ENCODE peak calls at places on chromosomes 12 and 14, in ten cellular contexts. J, Y, S, G, N, A, B, U, Z and I are unnamed samples. For H3K4me1, the result is how much of the 10 kb centered on the place peaks cover.

GRCh38 chr12:54331461-54331860 is 6.5 kb downstream of the COPZ1 start:
- DNase-seq in J (no peak), Y (no peak), S (no peak), G (no peak), N (no peak), A (no peak), B (no peak), U (no peak), Z (no peak), I (no peak)

GRCh38 chr14:32593290-32593942 is 264.3 kb downstream of the AKAP6 start:
- DNase-seq in J (no peak), Y (no peak), S (no peak), G (peak), N (no peak), A (peak), B (no peak), U (peak), Z (peak), I (peak)

GRCh38 chr12:79685068-79685467 is 5.7 kb downstream of the PAWR start:
- DNase-seq in J (peak), Y (peak), S (no peak), G (peak), N (no peak), A (peak), B (no peak), U (peak), Z (peak), I (peak)

GRCh38 chr12:62692884-62693283 is 226.3 kb downstream of the MON2 start:
- DNase-seq in J (no peak), Y (no peak), S (no peak), G (peak), N (no peak), A (no peak), B (no peak), U (peak), Z (peak), I (peak)

GRCh38 chr14:69853774-69854173 is 25.4 kb upstream of the SMOC1 start:
- DNase-seq in J (no peak), Y (no peak), S (no peak), G (no peak), N (no peak), A (no peak), B (no peak), U (no peak), Z (no peak), I (no peak)

GRCh38 chr12:116783503-116784237 is 45.6 kb downstream of the RNFT2 start:
- DNase-seq in J (no peak), Y (no peak), S (no peak), G (no peak), N (no peak), A (no peak), B (no peak), U (no peak), Z (no peak), I (no peak)

GRCh38 chr12:109529618-109530300 is 43.5 kb downstream of the MMAB start:
- DNase-seq in J (no peak), Y (no peak), S (no peak), G (no peak), N (peak), A (no peak), B (no peak), U (no peak), Z (no peak), I (no peak)

GRCh38 chr12:573226-573625 is 90.0 kb downstream of the NINJ2 start:
- DNase-seq in J (no peak), Y (no peak), S (no peak), G (no peak), N (no peak), A (no peak), B (no peak), U (no peak), Z (no peak), I (no peak)

GRCh38 chr14:68104518-68104917 is 284.9 kb downstream of the RAD51B start:
- DNase-seq in J (no peak), Y (peak), S (no peak), G (peak), N (no peak), A (no peak), B (peak), U (peak), Z (peak), I (peak)

GRCh38 chr14:53035796-53036195 is 84.9 kb upstream of the FERMT2 start:
- DNase-seq in J (peak), Y (no peak), S (no peak), G (no peak), N (no peak), A (no peak), B (no peak), U (peak), Z (peak), I (peak)

GRCh38 chr14:74938873-74939495 is 15.9 kb upstream of the RPS6KL1 start:
- DNase-seq in J (no peak), Y (no peak), S (no peak), G (no peak), N (no peak), A (no peak), B (no peak), U (no peak), Z (no peak), I (no peak)

GRCh38 chr14:94699831-94700230 is 70.1 kb downstream of the GSC start:
- DNase-seq in J (no peak), Y (no peak), S (no peak), G (no peak), N (no peak), A (no peak), B (no peak), U (no peak), Z (no peak), I (no peak)

GRCh38 chr12:73629171-73629570 is 908.5 kb upstream of the ATXN7L3B start:
- DNase-seq in J (no peak), Y (no peak), S (no peak), G (no peak), N (no peak), A (no peak), B (no peak), U (no peak), Z (no peak), I (no peak)

GRCh38 chr14:91114079-91115065 is 499 bp downstream of the DGLUCY start:
- DNase-seq in J (peak), Y (peak), S (peak), G (peak), N (peak), A (no peak), B (peak), U (peak), Z (peak), I (peak)

GRCh38 chr14:24309538-24310386 is at the start of gene LTB4R2:
- DNase-seq in J (no peak), Y (no peak), S (no peak), G (peak), N (no peak), A (no peak), B (no peak), U (no peak), Z (no peak), I (no peak)

GRCh38 chr12:62817556-62818271 is 117.2 kb downstream of the PPM1H start:
- DNase-seq in J (peak), Y (no peak), S (peak), G (peak), N (no peak), A (no peak), B (no peak), U (peak), Z (peak), I (no peak)

GRCh38 chr12:685388-685787 is 22.1 kb upstream of the NINJ2 start:
- DNase-seq in J (peak), Y (no peak), S (no peak), G (peak), N (no peak), A (no peak), B (no peak), U (no peak), Z (peak), I (no peak)

GRCh38 chr12:57099062-57099714 is 10.3 kb downstream of the NAB2 start:
- DNase-seq in J (no peak), Y (no peak), S (no peak), G (no peak), N (no peak), A (peak), B (no peak), U (no peak), Z (no peak), I (peak)

GRCh38 chr12:13882176-13882575 is 99.2 kb downstream of the GRIN2B start:
- DNase-seq in J (no peak), Y (no peak), S (no peak), G (no peak), N (no peak), A (no peak), B (no peak), U (no peak), Z (no peak), I (no peak)

GRCh38 chr14:74891870-74892269 is 10.2 kb downstream of the DLST start:
- DNase-seq in J (no peak), Y (no peak), S (no peak), G (no peak), N (no peak), A (no peak), B (no peak), U (no peak), Z (peak), I (peak)

GRCh38 chr14:72706485-72706884 is 187.4 kb downstream of the DPF3 start:
- DNase-seq in J (no peak), Y (no peak), S (no peak), G (no peak), N (no peak), A (no peak), B (no peak), U (no peak), Z (no peak), I (no peak)

GRCh38 chr14:94103554-94104165 is 6.9 kb upstream of the IFI27 start:
- DNase-seq in J (no peak), Y (no peak), S (no peak), G (no peak), N (no peak), A (no peak), B (no peak), U (no peak), Z (peak), I (no peak)

GRCh38 chr14:20350280-20350679 is 6.8 kb downstream of the PARP2 start:
- DNase-seq in J (peak), Y (no peak), S (no peak), G (no peak), N (no peak), A (peak), B (no peak), U (no peak), Z (no peak), I (peak)
- TF ChIP-seq EZH2 in J (no peak), Y (no peak), S (no peak), G (no peak), N (no peak), A (no peak), B (no peak), U (no peak), Z (no peak), I (no peak)

DNA sequence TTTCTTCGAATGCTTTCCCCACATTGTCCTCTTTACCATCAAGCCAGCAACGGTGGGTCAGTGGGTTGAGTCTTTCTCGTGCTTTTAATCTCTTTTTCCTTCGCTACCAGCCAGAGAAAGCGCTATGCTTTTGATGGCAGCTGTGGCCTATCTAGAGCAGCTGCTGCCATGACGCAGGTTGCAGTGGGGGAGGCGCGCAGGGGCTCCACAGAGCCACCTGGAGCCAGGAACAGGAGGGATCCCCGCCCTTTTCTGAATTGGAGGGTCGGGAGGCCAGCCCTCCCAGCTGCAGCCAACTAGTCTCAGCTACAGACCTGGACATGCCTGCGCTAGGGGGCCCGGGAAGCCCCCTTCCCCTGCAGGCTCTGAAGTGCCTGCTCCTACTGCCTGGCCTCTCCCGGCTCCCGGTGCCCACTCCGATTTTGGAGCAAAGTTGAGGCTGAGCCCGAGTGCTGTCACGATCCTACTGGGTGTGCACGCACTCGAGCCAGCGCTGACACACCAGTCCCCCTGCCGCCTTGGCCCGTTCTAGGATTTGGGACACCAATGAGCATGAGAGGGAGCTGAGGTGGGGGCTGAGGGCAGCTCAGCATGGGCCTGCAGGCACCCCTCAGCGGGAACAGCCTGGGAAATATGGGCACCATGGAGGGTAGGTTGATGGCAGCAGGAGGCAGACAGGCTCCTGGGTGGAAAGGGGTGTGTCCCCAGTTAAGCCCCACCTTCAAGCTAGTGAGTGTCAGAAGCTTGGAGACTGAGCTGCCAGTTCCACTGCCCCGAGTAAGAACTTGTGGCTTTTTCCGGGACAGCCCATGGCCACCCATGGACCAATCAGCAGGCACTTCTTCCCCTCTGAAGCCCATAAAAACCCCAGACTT is 784.2 kb downstream of the SLC6A15 start:
- DNase-seq in J (no peak), Y (no peak), S (no peak), G (no peak), N (no peak), A (no peak), B (no peak), U (no peak), Z (no peak), I (no peak)
- H3K4me1 ChIP-seq in J (under half), Y (under half), S (under half), G (under half), N (under half), A (under half), B (under half), U (under half), Z (under half), I (under half)

DNA sequence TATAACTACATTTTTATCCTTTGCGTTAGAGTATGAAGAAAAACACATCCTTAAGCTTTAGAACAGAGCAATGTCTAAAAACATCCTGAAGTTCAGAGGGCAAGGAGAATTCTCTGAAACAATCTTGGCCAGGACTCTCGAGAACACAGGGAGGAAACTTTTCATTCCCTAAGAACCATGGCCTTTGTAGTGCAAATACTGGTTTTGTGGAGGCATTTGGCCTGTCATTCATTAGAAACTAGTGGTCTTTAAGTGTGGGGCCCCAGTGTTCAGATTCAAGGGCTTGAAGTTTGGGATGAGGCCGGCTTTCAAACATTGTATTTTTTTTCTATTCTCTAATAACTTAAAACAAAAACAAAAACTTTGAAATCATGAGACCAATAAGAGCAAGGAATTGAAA is 151.3 kb downstream of the DACT1 start:
- DNase-seq in J (no peak), Y (no peak), S (no peak), G (no peak), N (no peak), A (no peak), B (no peak), U (no peak), Z (no peak), I (no peak)
- H2AFZ ChIP-seq in J (no peak), Y (no peak), S (no peak), G (no peak), N (no peak), A (no peak), B (no peak), U (no peak), Z (no peak), I (no peak)

GRCh38 chr12:2053675-2054070 is 886 bp downstream of the CACNA1C start:
- DNase-seq in J (no peak), Y (no peak), S (no peak), G (no peak), N (peak), A (no peak), B (peak), U (peak), Z (no peak), I (peak)

GRCh38 chr12:2054091-2055018 is 1.6 kb downstream of the CACNA1C start:
- DNase-seq in J (no peak), Y (no peak), S (no peak), G (no peak), N (peak), A (no peak), B (peak), U (no peak), Z (no peak), I (peak)

GRCh38 chr12:2051700-2052625 is 824 bp upstream of the CACNA1C start:
- DNase-seq in J (no peak), Y (no peak), S (no peak), G (no peak), N (peak), A (no peak), B (peak), U (no peak), Z (no peak), I (peak)

GRCh38 chr12:2049604-2050540 is 2.9 kb upstream of the CACNA1C start:
- DNase-seq in J (no peak), Y (peak), S (no peak), G (no peak), N (no peak), A (no peak), B (peak), U (no peak), Z (no peak), I (peak)

GRCh38 chr12:2052861-2053674 is at the start of gene CACNA1C:
- DNase-seq in J (peak), Y (no peak), S (no peak), G (peak), N (peak), A (no peak), B (peak), U (peak), Z (peak), I (peak)
- TF ChIP-seq EZH2 in J (no peak), Y (peak), S (no peak), G (peak), N (peak), A (peak), B (no peak), U (no peak), Z (peak), I (no peak)

GRCh38 chr12:22631863-22632463 is 7.0 kb downstream of the ETNK1 start:
- DNase-seq in J (peak), Y (no peak), S (no peak), G (no peak), N (no peak), A (peak), B (peak), U (peak), Z (no peak), I (peak)

GRCh38 chr12:22635812-22636211 is 10.8 kb downstream of the ETNK1 start:
- DNase-seq in J (no peak), Y (no peak), S (no peak), G (no peak), N (no peak), A (no peak), B (no peak), U (no peak), Z (peak), I (peak)

GRCh38 chr12:22640851-22641250 is 15.9 kb downstream of the ETNK1 start:
- DNase-seq in J (no peak), Y (no peak), S (no peak), G (peak), N (no peak), A (no peak), B (no peak), U (no peak), Z (no peak), I (no peak)

GRCh38 chr12:22634883-22635282 is 9.9 kb downstream of the ETNK1 start:
- DNase-seq in J (no peak), Y (no peak), S (no peak), G (peak), N (no peak), A (no peak), B (no peak), U (no peak), Z (no peak), I (no peak)
- H3K4me1 ChIP-seq in J (under half), Y (under half), S (under half), G (under half), N (under half), A (under half), B (under half), U (under half), Z (under half), I (under half)

DNA sequence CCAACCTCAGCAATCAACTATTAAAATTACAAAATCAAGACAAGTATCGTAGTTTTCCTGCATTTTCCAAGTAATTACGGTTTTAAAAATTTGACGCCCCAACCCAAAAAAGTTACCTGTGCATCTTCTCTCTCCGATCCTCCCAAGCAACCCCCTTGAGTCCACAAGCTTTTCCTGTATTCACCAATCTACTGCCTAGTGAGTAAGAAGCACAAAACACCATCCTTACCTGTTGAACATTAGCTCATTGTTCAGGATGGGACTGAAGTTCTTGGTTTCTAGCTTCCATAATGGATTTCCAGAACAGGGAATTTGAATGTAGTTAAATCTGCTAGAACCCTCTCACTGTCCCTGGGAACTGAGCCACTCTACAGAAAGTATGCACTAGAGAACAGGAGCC is 162.0 kb downstream of the PAX9 start:
- DNase-seq in J (no peak), Y (no peak), S (no peak), G (no peak), N (no peak), A (no peak), B (no peak), U (no peak), Z (no peak), I (no peak)
- H2AFZ ChIP-seq in J (no peak), Y (no peak), S (no peak), G (no peak), N (no peak), A (no peak), B (no peak), U (no peak), Z (no peak), I (no peak)